ENCODE peak calls at places on chromosomes 6 and 20, in ten cellular contexts. U, Y, V, F, P, M, J, E, D and T are unnamed samples.

GRCh38 chr6:164069352-164070022 is 655.0 kb downstream of the QKI start:
- DNase-seq in U (peak), Y (no peak), V (peak), F (no peak), P (peak), M (peak), J (no peak), E (no peak), D (no peak), T (no peak)

GRCh38 chr6:43294536-43294935 is 3.5 kb upstream of the SLC22A7 start:
- DNase-seq in U (no peak), Y (no peak), V (no peak), F (no peak), P (no peak), M (no peak), J (no peak), E (no peak), D (no peak), T (no peak)

GRCh38 chr6:4351857-4352669 is 216.7 kb upstream of the ECI2 start:
- DNase-seq in U (peak), Y (no peak), V (peak), F (no peak), P (peak), M (no peak), J (no peak), E (peak), D (no peak), T (peak)

GRCh38 chr6:33695451-33695855 is 16.0 kb downstream of the UQCC2 start:
- DNase-seq in U (no peak), Y (no peak), V (no peak), F (no peak), P (no peak), M (no peak), J (no peak), E (no peak), D (no peak), T (peak)

GRCh38 chr20:45095753-45096371 is 5.1 kb downstream of the KCNS1 start:
- DNase-seq in U (peak), Y (peak), V (no peak), F (peak), P (no peak), M (peak), J (peak), E (peak), D (no peak), T (peak)

GRCh38 chr6:43773050-43773956 is 3.3 kb downstream of the VEGFA start:
- DNase-seq in U (peak), Y (peak), V (no peak), F (peak), P (peak), M (no peak), J (no peak), E (peak), D (no peak), T (no peak)

GRCh38 chr20:58907481-58908137 is 55.1 kb downstream of the GNAS start:
- DNase-seq in U (peak), Y (peak), V (peak), F (peak), P (peak), M (no peak), J (peak), E (peak), D (no peak), T (peak)

GRCh38 chr20:11130554-11131166 is 456.9 kb upstream of the JAG1 start:
- DNase-seq in U (no peak), Y (no peak), V (no peak), F (no peak), P (no peak), M (no peak), J (no peak), E (no peak), D (no peak), T (no peak)

GRCh38 chr6:83696674-83697073 is 12.2 kb downstream of the SNAP91 start:
- DNase-seq in U (no peak), Y (no peak), V (no peak), F (no peak), P (no peak), M (no peak), J (no peak), E (no peak), D (no peak), T (no peak)

GRCh38 chr20:49612127-49612738 is 44.3 kb upstream of the PTGIS start:
- DNase-seq in U (no peak), Y (no peak), V (no peak), F (no peak), P (peak), M (no peak), J (no peak), E (no peak), D (no peak), T (no peak)

GRCh38 chr6:41161851-41162552 is 914 bp downstream of the TREM2 start:
- DNase-seq in U (no peak), Y (peak), V (no peak), F (no peak), P (no peak), M (no peak), J (no peak), E (no peak), D (no peak), T (no peak)

GRCh38 chr6:160461641-160462040 is 113.5 kb downstream of the SLC22A3 start:
- DNase-seq in U (peak), Y (no peak), V (no peak), F (no peak), P (no peak), M (no peak), J (no peak), E (no peak), D (no peak), T (no peak)

GRCh38 chr20:63084563-63084927 is 77.8 kb upstream of the BHLHE23 start:
- DNase-seq in U (no peak), Y (no peak), V (no peak), F (no peak), P (no peak), M (no peak), J (no peak), E (no peak), D (no peak), T (peak)